ENCODE peak calls at places on chromosomes 6 and 20, in four cellular contexts. G is BJ, F is dorsolateral prefrontal cortex, Z is A549. O is an unnamed sample.

GRCh38 chr20:17320456-17320855 is 93.6 kb downstream of the PCSK2 start:
- DNase-seq in G (no peak), F (no peak), Z (no peak), O (no peak)

GRCh38 chr20:63529180-63529860 is 7.9 kb downstream of the PTK6 start:
- DNase-seq in G (no peak), F (no peak), Z (no peak), O (no peak)

GRCh38 chr20:20366896-20367680 is 816 bp upstream of the INSM1 start:
- DNase-seq in G (no peak), F (no peak), Z (peak), O (no peak)

GRCh38 chr6:106281661-106282060 is 43.9 kb downstream of the ATG5 start:
- DNase-seq in G (no peak), F (no peak), Z (no peak), O (no peak)

GRCh38 chr20:61754976-61755778 is 310.5 kb downstream of the TAF4 start:
- DNase-seq in G (no peak), F (no peak), Z (no peak), O (no peak)

GRCh38 chr20:4220756-4221155 is 205.4 kb upstream of the RNF24 start:
- DNase-seq in G (no peak), F (no peak), Z (no peak), O (no peak)

GRCh38 chr6:106997392-106998257 is 23.1 kb upstream of the CD24 start:
- DNase-seq in G (no peak), F (no peak), Z (peak), O (peak)

GRCh38 chr6:61711849-61712248 is 574.2 kb downstream of the KHDRBS2 start:
- DNase-seq in G (no peak), F (no peak), Z (no peak), O (peak)

GRCh38 chr6:108846628-108847027 is 1.6 kb upstream of the ARMC2 start:
- DNase-seq in G (no peak), F (no peak), Z (no peak), O (no peak)

GRCh38 chr20:46349742-46350056 is 41.4 kb upstream of the CDH22 start:
- DNase-seq in G (no peak), F (no peak), Z (no peak), O (no peak)

GRCh38 chr6:74585779-74586178 is 620.1 kb downstream of the COL12A1 start:
- DNase-seq in G (no peak), F (no peak), Z (no peak), O (peak)

GRCh38 chr6:142222022-142222421 is 75.0 kb downstream of the VTA1 start:
- DNase-seq in G (no peak), F (no peak), Z (no peak), O (no peak)

GRCh38 chr6:154218787-154219186 is 137.8 kb downstream of the IPCEF1 start:
- DNase-seq in G (no peak), F (no peak), Z (no peak), O (no peak)

GRCh38 chr6:133854167-133854632 is 34.7 kb upstream of the TCF21 start:
- DNase-seq in G (no peak), F (no peak), Z (no peak), O (no peak)

GRCh38 chr6:104630955-104631354 is 228.8 kb downstream of the HACE1 start:
- DNase-seq in G (no peak), F (no peak), Z (no peak), O (no peak)

GRCh38 chr20:2946988-2947961 is 74.0 kb downstream of the PTPRA start:
- DNase-seq in G (peak), F (peak), Z (peak), O (peak)

GRCh38 chr6:108497883-108498282 is 62.8 kb upstream of the FOXO3 start:
- DNase-seq in G (no peak), F (no peak), Z (peak), O (no peak)

GRCh38 chr20:38805958-38806854 is 709 bp downstream of the PPP1R16B start:
- DNase-seq in G (no peak), F (no peak), Z (no peak), O (no peak)

GRCh38 chr20:53691060-53691810 is 97.6 kb upstream of the ZNF217 start:
- DNase-seq in G (no peak), F (no peak), Z (no peak), O (peak)

GRCh38 chr6:97215157-97215769 is 67.8 kb downstream of the MMS22L start:
- DNase-seq in G (peak), F (peak), Z (peak), O (peak)

GRCh38 chr6:113860165-113860955 is 3.2 kb downstream of the MARCKS start:
- DNase-seq in G (no peak), F (no peak), Z (peak), O (no peak)

GRCh38 chr20:20427202-20427864 is 59.4 kb downstream of the INSM1 start:
- DNase-seq in G (no peak), F (no peak), Z (no peak), O (no peak)

GRCh38 chr20:2693286-2693995 is 861 bp downstream of the EBF4 start:
- DNase-seq in G (no peak), F (peak), Z (peak), O (no peak)

GRCh38 chr6:33620158-33620583 is 951 bp upstream of the ITPR3 start:
- DNase-seq in G (no peak), F (no peak), Z (no peak), O (no peak)

GRCh38 chr6:137637161-137637560 is 143.0 kb upstream of the OLIG3 start:
- DNase-seq in G (peak), F (no peak), Z (peak), O (no peak)

GRCh38 chr20:10357061-10357708 is 76.8 kb downstream of the MKKS start:
- DNase-seq in G (no peak), F (no peak), Z (peak), O (no peak)

GRCh38 chr6:130143709-130144108 is 79.0 kb downstream of the SAMD3 start:
- DNase-seq in G (no peak), F (no peak), Z (no peak), O (no peak)

GRCh38 chr20:2521369-2522305 is 12.9 kb upstream of the ZNF343 start:
- DNase-seq in G (no peak), F (no peak), Z (peak), O (no peak)

GRCh38 chr20:63736893-63737689 is 627 bp downstream of the LIME1 start:
- DNase-seq in G (no peak), F (no peak), Z (no peak), O (no peak)

GRCh38 chr20:15619341-15619740 is 953.9 kb downstream of the KIF16B start:
- DNase-seq in G (no peak), F (no peak), Z (no peak), O (no peak)

GRCh38 chr20:460707-461106 is 1.6 kb downstream of the TBC1D20 start:
- DNase-seq in G (no peak), F (no peak), Z (no peak), O (no peak)

GRCh38 chr20:32731882-32732266 is 11.4 kb downstream of the COMMD7 start:
- DNase-seq in G (no peak), F (no peak), Z (peak), O (no peak)

GRCh38 chr6:99241905-99242534 is 107.5 kb downstream of the FAXC start:
- DNase-seq in G (no peak), F (no peak), Z (peak), O (peak)

GRCh38 chr20:53872561-53873248 is 197.7 kb downstream of the BCAS1 start:
- DNase-seq in G (no peak), F (no peak), Z (no peak), O (no peak)

GRCh38 chr6:6973721-6974120 is 134.0 kb upstream of the RREB1 start:
- DNase-seq in G (no peak), F (no peak), Z (no peak), O (no peak)

GRCh38 chr6:87920245-87920644 is 127.4 kb upstream of the SPACA1 start:
- DNase-seq in G (no peak), F (no peak), Z (no peak), O (no peak)

GRCh38 chr6:7267521-7268091 is 45.4 kb downstream of the SSR1 start:
- DNase-seq in G (peak), F (peak), Z (peak), O (peak)

GRCh38 chr6:118288355-118289124 is 259.6 kb upstream of the PLN start:
- DNase-seq in G (no peak), F (no peak), Z (no peak), O (no peak)
- TF ChIP-seq CTCF in G (peak), F (no peak), Z (no peak), O (peak)

GRCh38 chr6:111792241-111792640 is 81.0 kb downstream of the FYN start:
- DNase-seq in G (no peak), F (no peak), Z (no peak), O (no peak)
- H3K4me3 ChIP-seq in G (no peak), F (no peak), Z (no peak), O (no peak)

GRCh38 chr6:53294095-53294494 is 54.7 kb downstream of the ELOVL5 start:
- DNase-seq in G (no peak), F (no peak), Z (no peak), O (no peak)
- TF ChIP-seq CTCF in G (peak), F (peak), Z (peak), O (no peak)

DNA sequence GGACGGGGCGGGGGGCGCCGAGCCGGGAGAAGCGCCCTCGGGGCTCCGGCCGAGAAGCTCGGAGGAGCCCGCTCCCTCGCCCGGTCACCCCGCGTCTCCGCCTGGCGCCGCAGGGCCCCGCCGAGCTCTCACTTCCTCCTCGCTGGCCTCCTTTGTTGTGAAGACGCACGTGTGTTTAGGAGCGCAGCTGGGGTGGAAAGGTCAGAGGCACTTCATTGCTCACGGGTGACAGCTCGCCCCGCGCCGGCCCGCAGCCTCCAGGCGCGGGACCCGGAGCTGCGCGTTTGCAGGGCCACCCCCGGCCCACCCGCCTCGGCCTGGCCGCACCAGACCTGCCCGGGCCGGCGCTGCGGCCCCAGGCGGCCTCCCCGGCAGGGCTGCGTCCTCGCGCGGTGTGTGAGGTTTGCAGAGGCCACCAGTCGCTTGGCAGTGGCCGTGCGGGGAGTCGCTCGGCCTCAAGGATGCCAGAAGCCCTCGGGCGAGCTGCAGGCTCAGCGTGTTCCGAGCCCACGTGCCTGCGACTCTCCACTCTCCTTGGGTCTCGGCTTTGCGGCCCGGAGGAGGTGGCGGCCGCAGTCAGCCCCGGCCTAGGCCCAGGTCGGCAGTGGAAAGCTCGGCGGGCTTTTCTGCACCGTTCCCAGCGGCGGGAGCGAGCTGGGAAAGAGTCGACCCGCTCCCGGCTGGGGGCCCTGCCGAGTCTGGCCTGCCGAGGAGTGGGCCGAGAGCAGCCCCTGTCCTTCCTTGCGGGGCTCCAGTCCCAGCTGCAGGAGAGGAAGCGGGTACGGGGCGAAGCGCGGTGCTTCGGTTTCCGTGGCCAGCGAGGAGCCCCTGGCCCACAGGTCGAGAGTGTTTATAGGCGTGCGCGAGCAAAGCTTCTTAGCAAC is 5.3 kb downstream of the FOXC1 start:
- DNase-seq in G (no peak), F (no peak), Z (no peak), O (no peak)
- H3K4me3 ChIP-seq in G (no peak), F (peak), Z (no peak), O (no peak)

DNA sequence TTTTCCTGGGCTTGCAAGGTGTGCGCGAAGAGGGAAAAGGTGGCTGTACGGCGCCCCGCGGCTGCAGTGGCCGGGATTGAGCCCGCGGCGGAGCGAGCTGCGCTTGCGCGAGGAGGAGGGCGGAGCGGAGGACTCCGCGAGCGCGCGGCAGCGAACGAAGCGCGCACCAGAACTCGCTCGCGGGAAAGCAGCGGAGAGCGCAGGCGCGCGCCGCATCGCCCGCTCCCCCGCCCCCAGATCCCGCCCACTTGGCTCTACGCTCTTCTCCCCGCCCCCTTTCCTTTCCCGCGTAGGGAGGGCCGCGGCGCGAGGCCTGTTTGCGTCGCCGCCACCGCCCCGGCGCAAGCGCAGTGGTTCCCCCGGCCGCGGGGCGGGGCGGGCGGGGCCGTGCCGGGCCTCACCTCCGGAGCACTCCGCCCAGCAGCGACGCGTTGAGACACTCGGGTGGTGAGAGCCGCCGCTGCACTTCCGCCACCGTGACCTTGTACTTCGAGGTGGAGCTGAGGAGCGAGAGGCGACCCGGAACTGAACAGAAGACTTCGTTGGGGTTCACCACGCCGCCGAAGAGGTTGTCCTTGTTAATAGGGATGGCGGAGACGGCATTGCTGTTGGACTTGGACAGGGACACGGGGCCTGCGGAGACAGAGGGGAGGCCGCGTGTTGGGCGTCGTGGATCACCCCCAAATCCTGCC is 10.6 kb downstream of the TFAP2A start:
- DNase-seq in G (peak), F (peak), Z (peak), O (peak)
- TF ChIP-seq CTCF in G (peak), F (peak), Z (peak), O (peak)

GRCh38 chr20:34768105-34768504 is 57.3 kb downstream of the NCOA6 start:
- DNase-seq in G (peak), F (no peak), Z (no peak), O (no peak)
- H3K4me3 ChIP-seq in G (no peak), F (no peak), Z (no peak), O (no peak)

DNA sequence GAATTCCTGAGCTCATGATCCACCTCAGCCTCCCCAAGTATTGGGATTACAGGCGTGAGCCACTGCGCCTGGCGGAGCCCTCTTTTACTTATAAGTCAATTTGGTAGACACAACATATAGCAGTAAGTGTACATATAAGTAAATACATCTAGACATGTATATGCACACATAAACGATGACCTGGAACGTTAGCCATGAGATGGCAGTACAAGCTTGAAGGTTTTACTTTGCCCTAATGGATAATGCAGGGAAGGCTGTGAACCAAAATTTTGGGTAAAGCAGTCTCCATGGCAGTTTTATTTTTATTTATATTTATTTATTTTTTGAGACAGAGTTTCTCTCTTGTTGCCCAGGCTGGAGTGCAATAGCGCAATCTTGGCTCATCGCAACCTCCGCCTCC is 2.4 kb upstream of the GNMT start:
- DNase-seq in G (no peak), F (no peak), Z (peak), O (no peak)
- TF ChIP-seq CTCF in G (no peak), F (no peak), Z (no peak), O (no peak)

GRCh38 chr6:132020138-132020551 is 69.0 kb upstream of the CCN2 start:
- DNase-seq in G (no peak), F (no peak), Z (no peak), O (no peak)
- H3K4me3 ChIP-seq in G (no peak), F (no peak), Z (no peak), O (no peak)

GRCh38 chr6:128803911-128804310 is 79.0 kb upstream of the LAMA2 start:
- DNase-seq in G (no peak), F (no peak), Z (no peak), O (no peak)

GRCh38 chr6:128801621-128802020 is 81.3 kb upstream of the LAMA2 start:
- DNase-seq in G (no peak), F (no peak), Z (no peak), O (no peak)

GRCh38 chr6:128808856-128809255 is 74.1 kb upstream of the LAMA2 start:
- DNase-seq in G (no peak), F (no peak), Z (no peak), O (no peak)

GRCh38 chr6:128806274-128806673 is 76.7 kb upstream of the LAMA2 start:
- DNase-seq in G (no peak), F (no peak), Z (no peak), O (no peak)

GRCh38 chr6:128807577-128807976 is 75.4 kb upstream of the LAMA2 start:
- DNase-seq in G (no peak), F (no peak), Z (peak), O (peak)
- TF ChIP-seq CTCF in G (peak), F (peak), Z (peak), O (peak)

DNA sequence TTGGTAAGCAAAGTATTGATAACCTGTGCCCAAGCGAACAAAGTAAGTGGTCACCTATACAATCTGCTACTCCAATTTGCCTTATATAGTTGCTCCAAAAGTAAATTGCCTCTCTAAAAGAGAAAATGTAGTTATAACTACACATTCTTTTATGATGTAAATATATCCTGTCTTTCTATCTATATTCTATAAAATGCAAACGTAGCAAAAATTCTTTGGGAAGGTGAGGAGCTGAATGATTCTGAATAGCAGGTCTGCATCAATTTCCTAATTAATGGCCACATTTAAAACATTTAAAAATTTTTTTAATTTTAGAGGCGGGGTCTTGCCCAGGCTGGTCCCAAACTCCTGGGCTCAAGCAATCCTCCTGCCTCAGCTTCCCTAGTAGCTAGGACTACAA is 64.2 kb upstream of the ASIP start:
- DNase-seq in G (no peak), F (no peak), Z (no peak), O (no peak)
- H3K4me3 ChIP-seq in G (no peak), F (no peak), Z (no peak), O (no peak)

O was measured in LNCaP clone FGC.